ENCODE peak calls at places on chromosomes 13 and 19, in eight cellular contexts. L is WTC11, M is substantia nigra, D is COR-L47, A is BJ, K is dorsolateral prefrontal cortex, G is anterior cingulate cortex, T is T1000. V is an unnamed sample.

GRCh38 chr19:46384396-46384795 is 29.0 kb downstream of the CCDC8 start:
- DNase-seq in L (no peak), M (no peak), D (no peak), A (no peak), K (peak; percentile 28), G (no peak), T (no peak), V (no peak)

GRCh38 chr13:44653261-44653660 is 77.1 kb upstream of the TSC22D1 start:
- DNase-seq in L (no peak), M (no peak), D (no peak), A (no peak), K (no peak), G (no peak), T (no peak), V (peak; percentile 28)

GRCh38 chr13:21113851-21114306 is 52.5 kb upstream of the LATS2 start:
- DNase-seq in L (no peak), M (no peak), D (no peak), A (no peak), K (no peak), G (no peak), T (no peak), V (no peak)

GRCh38 chr13:45055198-45055901 is 65.0 kb upstream of the GTF2F2 start:
- DNase-seq in L (no peak), M (no peak), D (no peak), A (peak; percentile 94), K (peak; percentile 49), G (peak; percentile 7), T (no peak), V (peak; percentile 93)

GRCh38 chr13:97226788-97227627 is 4.9 kb downstream of the MBNL2 start:
- DNase-seq in L (no peak), M (no peak), D (peak; percentile 7), A (no peak), K (no peak), G (no peak), T (no peak), V (peak; percentile 36)

GRCh38 chr13:32911506-32911905 is 104.7 kb upstream of the KL start:
- DNase-seq in L (peak; percentile 41), M (peak; percentile 7), D (peak; percentile 77), A (no peak), K (no peak), G (no peak), T (no peak), V (peak; percentile 75)

GRCh38 chr13:109330941-109331340 is 455.4 kb downstream of the IRS2 start:
- DNase-seq in L (no peak), M (no peak), D (no peak), A (no peak), K (no peak), G (no peak), T (no peak), V (peak; percentile 90)

GRCh38 chr13:53138369-53139036 is 109.9 kb downstream of the OLFM4 start:
- DNase-seq in L (no peak), M (no peak), D (peak; percentile 26), A (peak; percentile 11), K (no peak), G (no peak), T (no peak), V (peak; percentile 59)

GRCh38 chr19:55086730-55087541 is 11.3 kb downstream of the EPS8L1 start:
- DNase-seq in L (peak; percentile 99), M (peak; percentile 76), D (peak; percentile 83), A (peak; percentile 66), K (peak; percentile 79), G (peak; percentile 48), T (peak; percentile 90), V (peak; percentile 93)

GRCh38 chr19:58531052-58531600 is 11.5 kb upstream of the ZBTB45 start:
- DNase-seq in L (no peak), M (no peak), D (no peak), A (no peak), K (no peak), G (no peak), T (no peak), V (no peak)

GRCh38 chr13:93289047-93289446 is 62.4 kb downstream of the GPC6 start:
- DNase-seq in L (no peak), M (no peak), D (no peak), A (no peak), K (no peak), G (no peak), T (no peak), V (peak; percentile 26)

GRCh38 chr13:101935828-101936227 is 466.0 kb downstream of the FGF14 start:
- DNase-seq in L (no peak), M (no peak), D (no peak), A (no peak), K (no peak), G (no peak), T (no peak), V (no peak)

GRCh38 chr13:109383683-109384082 is 402.7 kb downstream of the IRS2 start:
- DNase-seq in L (no peak), M (no peak), D (no peak), A (peak; percentile 37), K (no peak), G (no peak), T (peak; percentile 3), V (peak; percentile 88)

GRCh38 chr13:30216111-30216510 is 91.2 kb downstream of the KATNAL1 start:
- DNase-seq in L (peak; percentile 16), M (no peak), D (no peak), A (no peak), K (no peak), G (no peak), T (no peak), V (no peak)

GRCh38 chr13:71659427-71659826 is 207.6 kb downstream of the DACH1 start:
- DNase-seq in L (no peak), M (no peak), D (no peak), A (peak; percentile 9), K (no peak), G (no peak), T (no peak), V (peak; percentile 6)

GRCh38 chr13:100382787-100383186 is 205.8 kb downstream of the GGACT start:
- DNase-seq in L (no peak), M (no peak), D (no peak), A (no peak), K (no peak), G (no peak), T (no peak), V (peak; percentile 80)

GRCh38 chr19:41920878-41921277 is 7.4 kb downstream of the ERFL start:
- DNase-seq in L (no peak), M (no peak), D (no peak), A (no peak), K (no peak), G (no peak), T (no peak), V (no peak)

GRCh38 chr19:53849237-53849676 is 18.4 kb upstream of the MYADM start:
- DNase-seq in L (no peak), M (no peak), D (no peak), A (peak; percentile 74), K (no peak), G (no peak), T (no peak), V (peak; percentile 67)

GRCh38 chr19:6632002-6632621 is 37.8 kb downstream of the TNFSF14 start:
- DNase-seq in L (peak; percentile 66), M (peak; percentile 5), D (peak; percentile 25), A (no peak), K (no peak), G (no peak), T (peak; percentile 6), V (peak; percentile 67)

GRCh38 chr19:39351537-39352037 is 9.4 kb downstream of the SAMD4B start:
- DNase-seq in L (no peak), M (no peak), D (no peak), A (no peak), K (no peak), G (no peak), T (no peak), V (peak; percentile 14)

GRCh38 chr13:23384111-23384510 is 49.4 kb downstream of the SACS start:
- DNase-seq in L (no peak), M (no peak), D (no peak), A (no peak), K (no peak), G (no peak), T (no peak), V (peak; percentile 77)

GRCh38 chr13:83248751-83249150 is 633.5 kb downstream of the SLITRK1 start:
- DNase-seq in L (no peak), M (no peak), D (no peak), A (no peak), K (no peak), G (no peak), T (peak; percentile 1), V (no peak)

GRCh38 chr13:58680115-58680514 is 1048.6 kb downstream of the PCDH17 start:
- DNase-seq in L (no peak), M (no peak), D (no peak), A (no peak), K (no peak), G (no peak), T (no peak), V (no peak)

GRCh38 chr13:32212420-32212819 is 102.7 kb downstream of the ZAR1L start:
- DNase-seq in L (no peak), M (no peak), D (no peak), A (peak; percentile 60), K (no peak), G (no peak), T (no peak), V (peak; percentile 87)

GRCh38 chr13:43815204-43815603 is 28.4 kb upstream of the ENOX1 start:
- DNase-seq in L (no peak), M (no peak), D (no peak), A (no peak), K (no peak), G (no peak), T (no peak), V (peak; percentile 71)

GRCh38 chr19:54209058-54209747 is 8.5 kb downstream of the RPS9 start:
- DNase-seq in L (peak; percentile 36), M (peak; percentile 51), D (no peak), A (no peak), K (no peak), G (no peak), T (no peak), V (peak; percentile 31)

GRCh38 chr19:15421726-15422260 is 3.0 kb upstream of the AKAP8L start:
- DNase-seq in L (no peak), M (peak; percentile 83), D (no peak), A (no peak), K (peak; percentile 86), G (peak; percentile 60), T (no peak), V (no peak)

GRCh38 chr19:6847828-6848200 is 39.6 kb upstream of the ADGRE1 start:
- DNase-seq in L (no peak), M (no peak), D (no peak), A (no peak), K (peak; percentile 21), G (no peak), T (no peak), V (no peak)